ENCODE peak calls at places on chromosomes 5 and 9, in five cellular contexts. Y is ovary, C is psoas muscle, D is osteoblast, T is RCC 7860. X is an unnamed sample.

GRCh38 chr5:169422087-169422486 is 121.1 kb upstream of the SLIT3 start:
- DNase-seq in Y (no peak), C (no peak), D (no peak), T (no peak), X (no peak)

GRCh38 chr9:132590318-132591182 is 8.1 kb downstream of the BARHL1 start:
- DNase-seq in Y (no peak), C (no peak), D (peak), T (no peak), X (no peak)

GRCh38 chr5:151571270-151572173 is 19.6 kb downstream of the FAT2 start:
- DNase-seq in Y (no peak), C (no peak), D (no peak), T (no peak), X (no peak)

GRCh38 chr5:149015126-149015525 is 47.7 kb downstream of the SH3TC2 start:
- DNase-seq in Y (no peak), C (no peak), D (no peak), T (no peak), X (no peak)

GRCh38 chr9:81776390-81776789 is 87.0 kb upstream of the TLE1 start:
- DNase-seq in Y (no peak), C (no peak), D (no peak), T (no peak), X (no peak)

GRCh38 chr5:156339139-156339841 is 12.3 kb downstream of the SGCD start:
- DNase-seq in Y (no peak), C (no peak), D (no peak), T (no peak), X (no peak)

GRCh38 chr5:115461093-115461492 is 83.5 kb downstream of the FEM1C start:
- DNase-seq in Y (no peak), C (no peak), D (no peak), T (no peak), X (peak)

GRCh38 chr5:130549884-130550552 is 615.0 kb downstream of the HINT1 start:
- DNase-seq in Y (no peak), C (no peak), D (peak), T (peak), X (peak)

GRCh38 chr9:103245369-103245768 is 250.2 kb downstream of the CYLC2 start:
- DNase-seq in Y (no peak), C (no peak), D (no peak), T (no peak), X (no peak)

GRCh38 chr9:68702493-68702892 is 2.5 kb upstream of the PIP5K1B start:
- DNase-seq in Y (no peak), C (no peak), D (no peak), T (no peak), X (no peak)

GRCh38 chr5:98791110-98791509 is 17.6 kb downstream of the RGMB start:
- DNase-seq in Y (no peak), C (no peak), D (no peak), T (no peak), X (no peak)

GRCh38 chr5:96049398-96050272 is 88.0 kb upstream of the ELL2 start:
- DNase-seq in Y (no peak), C (no peak), D (peak), T (peak), X (peak)

GRCh38 chr5:173413476-173413982 is 85.3 kb upstream of the STC2 start:
- DNase-seq in Y (no peak), C (no peak), D (no peak), T (peak), X (no peak)

GRCh38 chr9:69425402-69425801 is 100.4 kb downstream of the ENTREP1 start:
- DNase-seq in Y (no peak), C (no peak), D (no peak), T (no peak), X (no peak)

GRCh38 chr5:41346609-41347008 is 133.3 kb upstream of the C6 start:
- DNase-seq in Y (no peak), C (no peak), D (no peak), T (no peak), X (peak)

X was measured in fibroblast of the aortic adventitia.